ENCODE peak calls at places on chromosomes 6 and 20, in six cellular contexts. D is heart right ventricle, T is GM12865, P is H1, N is type B pancreatic cell, Z is LNCaP clone FGC. M is an unnamed sample.

GRCh38 chr6:38248500-38249234 is 391.1 kb downstream of the BTBD9 start:
- DNase-seq in P (no peak), Z (no peak), D (no peak), T (no peak), N (no peak), M (no peak)

GRCh38 chr20:58685988-58686387 is 6.6 kb upstream of the NPEPL1 start:
- DNase-seq in D (no peak), Z (no peak), P (no peak), T (no peak), N (no peak), M (no peak)

GRCh38 chr6:105981002-105981887 is 104.9 kb upstream of the PRDM1 start:
- DNase-seq in P (no peak), N (no peak), T (peak), D (peak), Z (no peak), M (no peak)

GRCh38 chr6:106149472-106150069 is 63.4 kb downstream of the PRDM1 start:
- DNase-seq in T (peak), P (no peak), N (no peak), D (no peak), Z (no peak), M (no peak)

GRCh38 chr6:111162504-111162903 is 75.2 kb downstream of the SLC16A10 start:
- DNase-seq in T (no peak), Z (no peak), D (no peak), P (no peak), N (no peak), M (no peak)

GRCh38 chr6:56024931-56025330 is 149.5 kb upstream of the BMP5 start:
- DNase-seq in P (no peak), Z (no peak), D (no peak), N (no peak), T (no peak), M (no peak)

GRCh38 chr6:4253604-4254211 is 118.3 kb upstream of the ECI2 start:
- DNase-seq in P (no peak), N (no peak), T (no peak), D (peak), Z (peak), M (no peak)

GRCh38 chr6:36971926-36972673 is 13.9 kb downstream of the MTCH1 start:
- DNase-seq in N (no peak), P (no peak), Z (no peak), D (no peak), T (no peak), M (no peak)

GRCh38 chr20:50111120-50111828 is 1.7 kb downstream of the UBE2V1 start:
- DNase-seq in Z (no peak), P (no peak), N (no peak), D (no peak), T (peak), M (no peak)

GRCh38 chr6:29722773-29723665 is at the start of gene HLA-F:
- DNase-seq in P (no peak), N (no peak), Z (peak), T (peak), D (peak), M (no peak)

GRCh38 chr6:49784272-49784671 is 2.8 kb downstream of the PGK2 start:
- DNase-seq in N (no peak), D (no peak), Z (no peak), T (no peak), P (no peak), M (no peak)

GRCh38 chr20:61288331-61288784 is 36.3 kb downstream of the CDH4 start:
- DNase-seq in T (no peak), D (no peak), Z (no peak), N (peak), P (no peak), M (no peak)

GRCh38 chr6:53671111-53671510 is 5.6 kb upstream of the KLHL31 start:
- DNase-seq in D (no peak), P (no peak), N (no peak), T (no peak), Z (no peak), M (no peak)

GRCh38 chr20:45826381-45827019 is 612 bp downstream of the TNNC2 start:
- DNase-seq in D (peak), N (no peak), Z (no peak), P (no peak), T (no peak), M (no peak)

GRCh38 chr6:31734703-31735500 is 1.4 kb downstream of the CLIC1 start:
- DNase-seq in T (peak), P (peak), N (no peak), Z (no peak), D (peak), M (no peak)

GRCh38 chr20:50879649-50880550 is 51.3 kb downstream of the ADNP start:
- DNase-seq in T (no peak), D (no peak), N (no peak), P (no peak), Z (no peak), M (no peak)

GRCh38 chr20:50015636-50015992 is 32.8 kb downstream of the SNAI1 start:
- DNase-seq in T (no peak), D (no peak), N (no peak), P (no peak), Z (no peak), M (no peak)

GRCh38 chr6:158648682-158649131 is 1.1 kb upstream of the SYTL3 start:
- DNase-seq in D (no peak), T (peak), N (peak), Z (no peak), P (no peak), M (no peak)

GRCh38 chr20:17227669-17228623 is 1.1 kb downstream of the PCSK2 start:
- DNase-seq in T (no peak), Z (no peak), P (no peak), N (no peak), D (no peak), M (peak)

GRCh38 chr20:50484271-50484976 is 25.8 kb upstream of the PTPN1 start:
- DNase-seq in N (no peak), Z (no peak), P (no peak), D (no peak), T (no peak), M (no peak)

GRCh38 chr6:90107721-90108364 is 188.8 kb downstream of the BACH2 start:
- DNase-seq in N (no peak), P (no peak), T (peak), Z (no peak), D (no peak), M (no peak)

GRCh38 chr6:168226095-168226781 is 93.3 kb downstream of the DACT2 start:
- DNase-seq in D (no peak), T (no peak), Z (no peak), N (no peak), P (no peak), M (no peak)

GRCh38 chr6:4322846-4323309 is 187.5 kb upstream of the ECI2 start:
- DNase-seq in T (no peak), Z (no peak), N (no peak), D (no peak), P (no peak), M (no peak)

GRCh38 chr20:48594533-48594932 is 233.3 kb downstream of the PREX1 start:
- DNase-seq in T (no peak), N (no peak), P (no peak), Z (no peak), D (no peak), M (no peak)

DNA sequence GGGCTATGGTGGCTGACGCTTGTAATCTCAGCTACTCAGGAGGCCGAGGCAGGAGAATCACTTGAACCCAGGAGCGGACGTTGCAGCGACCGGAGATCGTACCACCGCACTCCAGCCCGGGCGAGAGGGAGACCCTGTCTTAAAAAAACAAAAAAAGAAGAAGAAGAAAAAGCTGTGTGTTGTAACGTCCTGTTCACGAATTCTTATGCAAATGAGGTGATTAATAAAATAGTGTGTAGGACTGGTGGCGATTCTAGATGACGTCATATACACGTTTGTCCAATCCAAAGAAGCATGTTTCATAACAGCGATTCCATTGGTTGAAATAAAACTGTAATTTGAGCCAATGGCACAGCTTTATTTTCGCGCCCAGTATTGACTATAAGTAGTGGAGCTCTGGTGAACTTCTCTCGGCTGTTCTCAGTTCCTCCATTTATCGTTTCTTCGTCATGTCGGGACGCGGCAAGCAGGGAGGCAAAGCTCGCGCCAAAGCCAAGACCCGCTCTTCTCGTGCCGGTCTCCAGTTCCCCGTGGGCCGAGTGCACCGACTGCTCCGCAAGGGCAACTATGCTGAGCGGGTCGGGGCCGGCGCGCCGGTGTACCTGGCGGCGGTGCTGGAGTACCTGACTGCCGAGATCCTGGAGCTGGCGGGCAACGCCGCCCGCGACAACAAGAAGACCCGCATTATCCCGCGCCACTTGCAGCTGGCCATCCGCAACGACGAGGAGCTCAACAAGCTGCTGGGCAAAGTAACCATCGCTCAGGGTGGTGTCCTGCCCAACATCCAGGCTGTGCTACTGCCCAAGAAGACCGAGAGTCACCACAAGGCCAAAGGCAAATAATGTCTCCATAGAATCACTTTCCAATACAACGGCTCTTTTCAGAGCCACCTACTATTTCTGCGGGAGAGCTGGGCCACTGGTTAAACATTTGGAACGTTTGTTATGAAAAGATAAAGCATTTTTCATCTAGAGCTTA is 47.0 kb downstream of the OR2B2 start:
- DNase-seq in T (peak), N (no peak), Z (peak), D (peak), P (no peak), M (peak)
- TF ChIP-seq CTCF in T (no peak), N (no peak), Z (no peak), D (no peak), P (no peak), M (no peak)

GRCh38 chr6:169959129-169960002 is 207.9 kb downstream of the ERMARD start:
- DNase-seq in T (peak), P (no peak), N (peak), Z (no peak), D (peak), M (no peak)
- TF ChIP-seq CTCF in T (no peak), P (no peak), N (no peak), Z (no peak), D (no peak), M (no peak)

GRCh38 chr6:150880336-150880735 is 14.8 kb downstream of the MTHFD1L start:
- DNase-seq in P (no peak), T (no peak), Z (no peak), D (no peak), N (no peak), M (no peak)

GRCh38 chr6:150877928-150878327 is 12.4 kb downstream of the MTHFD1L start:
- DNase-seq in T (no peak), N (no peak), P (no peak), Z (no peak), D (no peak), M (no peak)

GRCh38 chr6:150874184-150874583 is 8.7 kb downstream of the MTHFD1L start:
- DNase-seq in D (no peak), T (no peak), P (no peak), N (no peak), Z (no peak), M (no peak)

GRCh38 chr6:150878347-150879213 is 13.1 kb downstream of the MTHFD1L start:
- DNase-seq in Z (no peak), D (no peak), T (no peak), N (no peak), P (no peak), M (no peak)

DNA sequence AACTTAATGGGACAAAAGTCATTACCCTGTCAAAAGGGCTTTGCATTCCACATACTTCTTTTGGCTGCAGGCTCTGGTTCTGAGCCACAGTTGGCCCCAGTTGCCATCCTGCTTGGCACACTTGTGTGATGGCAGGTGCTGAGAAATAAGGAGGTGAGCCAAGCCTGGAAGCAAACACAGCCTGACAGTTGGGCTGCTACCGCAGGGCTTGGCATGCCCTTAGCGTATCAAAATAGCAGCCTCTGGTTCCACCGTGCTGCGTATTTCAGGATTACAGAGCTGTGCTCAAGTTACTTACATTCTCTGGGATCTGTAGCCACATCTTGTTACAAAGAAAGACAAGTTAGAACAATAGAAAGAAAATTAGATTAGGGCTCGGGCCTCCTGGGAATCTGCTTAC is 11.1 kb downstream of the MTHFD1L start:
- DNase-seq in T (no peak), N (no peak), D (peak), Z (peak), P (no peak), M (no peak)
- TF ChIP-seq CTCF in T (no peak), N (no peak), D (peak), Z (peak), P (no peak), M (no peak)

DNA sequence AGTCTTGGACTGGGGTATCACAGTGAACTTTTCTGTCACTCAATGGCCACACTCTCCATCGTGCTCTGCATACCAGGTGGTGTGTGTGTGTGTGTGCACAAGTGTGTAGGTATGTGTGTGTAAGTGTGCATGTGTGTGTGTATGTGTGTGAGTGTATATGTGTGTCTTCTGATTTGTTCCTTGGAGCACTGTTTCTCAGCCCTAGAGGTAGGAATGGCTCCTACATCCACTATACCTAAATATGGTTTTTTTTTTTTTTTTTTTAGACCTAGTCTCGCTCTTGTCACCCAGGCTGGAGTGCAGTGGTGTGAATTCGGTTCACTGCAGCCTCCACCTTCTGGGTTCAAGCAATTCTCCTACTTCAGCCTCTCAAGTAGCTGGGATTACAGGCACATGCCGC is 236.6 kb downstream of the PHF3 start:
- DNase-seq in N (no peak), P (no peak), Z (no peak), T (no peak), D (no peak), M (no peak)
- TF ChIP-seq CTCF in N (peak), P (no peak), Z (no peak), T (no peak), D (no peak), M (no peak)

GRCh38 chr6:166461821-166462460 is 79.2 kb upstream of the MPC1 start:
- DNase-seq in T (no peak), P (no peak), N (no peak), Z (no peak), D (no peak), M (no peak)

GRCh38 chr6:166464068-166464410 is 81.3 kb upstream of the MPC1 start:
- DNase-seq in N (peak), D (no peak), T (no peak), P (no peak), Z (no peak), M (no peak)

GRCh38 chr6:166463363-166464067 is 80.8 kb upstream of the MPC1 start:
- DNase-seq in N (peak), Z (no peak), D (no peak), P (no peak), T (no peak), M (no peak)

GRCh38 chr6:166460473-166461437 is 78.0 kb upstream of the MPC1 start:
- DNase-seq in D (no peak), T (no peak), P (no peak), Z (no peak), N (no peak), M (no peak)

GRCh38 chr6:166462461-166463135 is 79.9 kb upstream of the MPC1 start:
- DNase-seq in Z (no peak), N (no peak), D (no peak), T (no peak), P (no peak), M (no peak)
- TF ChIP-seq CTCF in Z (no peak), N (no peak), D (no peak), T (no peak), P (no peak), M (no peak)

GRCh38 chr20:59985864-59986263 is 27.6 kb downstream of the CDH26 start:
- DNase-seq in T (no peak), P (no peak), N (no peak), D (peak), Z (no peak), M (no peak)
- TF ChIP-seq CTCF in T (peak), P (peak), N (no peak), D (peak), Z (no peak), M (no peak)

M was measured in progenitor cell of endocrine pancreas.